ENCODE peak calls at places on chromosomes 3 and 15, in five cellular contexts. One of them, this sample, is unnamed.

GRCh38 chr15:70234256-70234965 is 136.7 kb upstream of the TLE3 start:
- DNase-seq in mammary epithelial cell: no peak
- DNase-seq in aorta: no peak
- DNase-seq in heart left ventricle: no peak
- DNase-seq in CD8-positive, alpha-beta memory T cell: no peak
- DNase-seq in this sample: no peak

GRCh38 chr3:18425641-18426403 is 683 bp upstream of the SATB1 start:
- DNase-seq in CD8-positive, alpha-beta memory T cell: peak; percentile 70
- DNase-seq in mammary epithelial cell: no peak
- DNase-seq in aorta: peak; percentile 48
- DNase-seq in heart left ventricle: peak; percentile 60
- DNase-seq in this sample: peak; percentile 39

GRCh38 chr3:43296565-43296964 is 10.2 kb downstream of the SNRK start:
- DNase-seq in aorta: peak; percentile 52
- DNase-seq in heart left ventricle: peak; percentile 41
- DNase-seq in CD8-positive, alpha-beta memory T cell: peak; percentile 46
- DNase-seq in mammary epithelial cell: peak; percentile 39
- DNase-seq in this sample: no peak

GRCh38 chr3:136068708-136069107 is 103.2 kb downstream of the PPP2R3A start:
- DNase-seq in aorta: no peak
- DNase-seq in CD8-positive, alpha-beta memory T cell: no peak
- DNase-seq in heart left ventricle: no peak
- DNase-seq in mammary epithelial cell: no peak
- DNase-seq in this sample: no peak

GRCh38 chr3:189710620-189711388 is 79.6 kb downstream of the TP63 start:
- DNase-seq in aorta: peak; percentile 56
- DNase-seq in heart left ventricle: peak; percentile 58
- DNase-seq in CD8-positive, alpha-beta memory T cell: no peak
- DNase-seq in mammary epithelial cell: peak; percentile 96
- DNase-seq in this sample: peak; percentile 68

GRCh38 chr3:66639794-66640356 is 139.1 kb upstream of the LRIG1 start:
- DNase-seq in heart left ventricle: no peak
- DNase-seq in aorta: no peak
- DNase-seq in CD8-positive, alpha-beta memory T cell: no peak
- DNase-seq in mammary epithelial cell: no peak
- DNase-seq in this sample: no peak

GRCh38 chr3:195425849-195426248 is 17.0 kb downstream of the ACAP2 start:
- DNase-seq in mammary epithelial cell: no peak
- DNase-seq in CD8-positive, alpha-beta memory T cell: no peak
- DNase-seq in heart left ventricle: no peak
- DNase-seq in aorta: no peak
- DNase-seq in this sample: no peak

GRCh38 chr15:27902680-27903385 is 196.3 kb downstream of the OCA2 start:
- DNase-seq in heart left ventricle: no peak
- DNase-seq in CD8-positive, alpha-beta memory T cell: no peak
- DNase-seq in aorta: no peak
- DNase-seq in mammary epithelial cell: no peak
- DNase-seq in this sample: no peak

GRCh38 chr3:16807441-16807840 is 77.3 kb upstream of the PLCL2 start:
- DNase-seq in mammary epithelial cell: no peak
- DNase-seq in CD8-positive, alpha-beta memory T cell: no peak
- DNase-seq in heart left ventricle: no peak
- DNase-seq in aorta: no peak
- DNase-seq in this sample: no peak

GRCh38 chr3:17579289-17580031 is 163.0 kb downstream of the TBC1D5 start:
- DNase-seq in CD8-positive, alpha-beta memory T cell: no peak
- DNase-seq in heart left ventricle: no peak
- DNase-seq in aorta: no peak
- DNase-seq in mammary epithelial cell: peak; percentile 44
- DNase-seq in this sample: no peak

GRCh38 chr3:29202368-29202767 is 78.5 kb upstream of the RBMS3 start:
- DNase-seq in CD8-positive, alpha-beta memory T cell: no peak
- DNase-seq in aorta: no peak
- DNase-seq in heart left ventricle: no peak
- DNase-seq in mammary epithelial cell: no peak
- DNase-seq in this sample: no peak

GRCh38 chr3:171297951-171298350 is 162.3 kb downstream of the TNIK start:
- DNase-seq in heart left ventricle: no peak
- DNase-seq in CD8-positive, alpha-beta memory T cell: no peak
- DNase-seq in aorta: no peak
- DNase-seq in mammary epithelial cell: no peak
- DNase-seq in this sample: no peak

GRCh38 chr3:14273886-14274517 is 95.4 kb downstream of the LSM3 start:
- DNase-seq in heart left ventricle: no peak
- DNase-seq in mammary epithelial cell: peak; percentile 49
- DNase-seq in CD8-positive, alpha-beta memory T cell: no peak
- DNase-seq in aorta: no peak
- DNase-seq in this sample: no peak

GRCh38 chr3:126451511-126451910 is 24.2 kb downstream of the ZXDC start:
- DNase-seq in CD8-positive, alpha-beta memory T cell: no peak
- DNase-seq in heart left ventricle: peak; percentile 14
- DNase-seq in aorta: no peak
- DNase-seq in mammary epithelial cell: no peak
- DNase-seq in this sample: no peak

GRCh38 chr3:192366916-192367315 is 360.4 kb downstream of the FGF12 start:
- DNase-seq in heart left ventricle: no peak
- DNase-seq in CD8-positive, alpha-beta memory T cell: no peak
- DNase-seq in aorta: no peak
- DNase-seq in mammary epithelial cell: no peak
- DNase-seq in this sample: no peak

GRCh38 chr15:84611631-84612030 is 10.8 kb downstream of the ZSCAN2 start:
- DNase-seq in heart left ventricle: no peak
- DNase-seq in mammary epithelial cell: no peak
- DNase-seq in aorta: no peak
- DNase-seq in CD8-positive, alpha-beta memory T cell: no peak
- DNase-seq in this sample: no peak

GRCh38 chr3:129240436-129240835 is 9.0 kb upstream of the COPG1 start:
- DNase-seq in mammary epithelial cell: no peak
- DNase-seq in heart left ventricle: no peak
- DNase-seq in CD8-positive, alpha-beta memory T cell: no peak
- DNase-seq in aorta: no peak
- DNase-seq in this sample: peak; percentile 61

GRCh38 chr15:58438956-58439355 is 7.2 kb downstream of the LIPC start:
- DNase-seq in CD8-positive, alpha-beta memory T cell: no peak
- DNase-seq in aorta: no peak
- DNase-seq in heart left ventricle: peak; percentile 47
- DNase-seq in mammary epithelial cell: peak; percentile 35
- DNase-seq in this sample: peak; percentile 18

GRCh38 chr3:185175370-185175987 is 22.6 kb upstream of the C3orf70 start:
- DNase-seq in mammary epithelial cell: no peak
- DNase-seq in aorta: peak; percentile 53
- DNase-seq in CD8-positive, alpha-beta memory T cell: no peak
- DNase-seq in heart left ventricle: peak; percentile 65
- DNase-seq in this sample: no peak

GRCh38 chr15:54518145-54518941 is 540.1 kb downstream of the UNC13C start:
- DNase-seq in heart left ventricle: no peak
- DNase-seq in mammary epithelial cell: no peak
- DNase-seq in CD8-positive, alpha-beta memory T cell: no peak
- DNase-seq in aorta: no peak
- DNase-seq in this sample: no peak

GRCh38 chr3:143235614-143236204 is 116.1 kb downstream of the CHST2 start:
- DNase-seq in CD8-positive, alpha-beta memory T cell: no peak
- DNase-seq in mammary epithelial cell: no peak
- DNase-seq in heart left ventricle: no peak
- DNase-seq in aorta: no peak
- DNase-seq in this sample: no peak

GRCh38 chr3:16124636-16125035 is 49.8 kb upstream of the GALNT15 start:
- DNase-seq in heart left ventricle: no peak
- DNase-seq in CD8-positive, alpha-beta memory T cell: no peak
- DNase-seq in mammary epithelial cell: peak; percentile 94
- DNase-seq in aorta: no peak
- DNase-seq in this sample: no peak

GRCh38 chr3:195551381-195551978 is 8.4 kb upstream of the PPP1R2 start:
- DNase-seq in CD8-positive, alpha-beta memory T cell: no peak
- DNase-seq in aorta: peak; percentile 49
- DNase-seq in mammary epithelial cell: no peak
- DNase-seq in heart left ventricle: peak; percentile 51
- DNase-seq in this sample: no peak

GRCh38 chr3:25661694-25662455 is 2.8 kb downstream of the TOP2B start:
- DNase-seq in CD8-positive, alpha-beta memory T cell: no peak
- DNase-seq in mammary epithelial cell: no peak
- DNase-seq in heart left ventricle: no peak
- DNase-seq in aorta: no peak
- DNase-seq in this sample: no peak
- H3K4me3 ChIP-seq in CD8-positive, alpha-beta memory T cell: peak overlapping the region; percentile 30
- H3K4me3 ChIP-seq in mammary epithelial cell: peak overlapping the region; percentile 9
- H3K4me3 ChIP-seq in heart left ventricle: peak overlapping the region; percentile 77
- H3K4me3 ChIP-seq in aorta: peak overlapping the region; percentile 23
- H3K4me3 ChIP-seq in this sample: peak overlapping the region; percentile 89

GRCh38 chr3:127812151-127812550 is 10.2 kb downstream of the MGLL start:
- DNase-seq in aorta: no peak
- DNase-seq in mammary epithelial cell: no peak
- DNase-seq in heart left ventricle: no peak
- DNase-seq in CD8-positive, alpha-beta memory T cell: no peak
- DNase-seq in this sample: peak; percentile 39
- H3K4me1 ChIP-seq in aorta: no peaks in the 10 kb centered on the region
- H3K4me1 ChIP-seq in mammary epithelial cell: peaks cover 5% of the 10 kb centered on the region
- H3K4me1 ChIP-seq in heart left ventricle: peaks cover 50% of the 10 kb centered on the region
- H3K4me1 ChIP-seq in CD8-positive, alpha-beta memory T cell: no peaks in the 10 kb centered on the region
- H3K4me1 ChIP-seq in this sample: peaks cover 29% of the 10 kb centered on the region

GRCh38 chr3:30635072-30635471 is 28.7 kb downstream of the TGFBR2 start:
- DNase-seq in mammary epithelial cell: no peak
- DNase-seq in CD8-positive, alpha-beta memory T cell: no peak
- DNase-seq in aorta: no peak
- DNase-seq in heart left ventricle: no peak
- DNase-seq in this sample: no peak
- H3K4me3 ChIP-seq in mammary epithelial cell: no peak overlapping the region
- H3K4me3 ChIP-seq in CD8-positive, alpha-beta memory T cell: peak overlapping the region; percentile 2
- H3K4me3 ChIP-seq in aorta: no peak overlapping the region
- H3K4me3 ChIP-seq in heart left ventricle: no peak overlapping the region
- H3K4me3 ChIP-seq in this sample: no peak overlapping the region

DNA sequence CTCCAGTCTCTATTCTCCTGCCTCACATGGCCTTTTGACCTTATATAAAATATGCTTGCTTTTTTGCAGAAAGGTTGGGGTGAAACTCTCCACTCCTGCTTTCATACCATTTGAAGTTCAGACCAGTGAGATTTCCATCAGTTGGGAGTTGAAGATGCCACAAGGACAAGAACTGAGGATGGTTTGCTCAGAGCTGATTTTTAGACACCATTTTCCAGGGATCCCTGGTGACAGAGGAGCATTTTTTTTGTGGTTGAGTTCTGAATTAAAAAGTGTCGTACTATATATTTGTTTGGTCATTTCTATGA is 8.8 kb upstream of the TM4SF1 start:
- DNase-seq in aorta: no peak
- DNase-seq in CD8-positive, alpha-beta memory T cell: no peak
- DNase-seq in heart left ventricle: no peak
- DNase-seq in mammary epithelial cell: no peak
- DNase-seq in this sample: no peak
- H3K4me1 ChIP-seq in aorta: no peaks in the 10 kb centered on the region
- H3K4me1 ChIP-seq in CD8-positive, alpha-beta memory T cell: no peaks in the 10 kb centered on the region
- H3K4me1 ChIP-seq in heart left ventricle: peaks cover 20% of the 10 kb centered on the region
- H3K4me1 ChIP-seq in mammary epithelial cell: peaks cover 50% of the 10 kb centered on the region
- H3K4me1 ChIP-seq in this sample: peaks cover 85% of the 10 kb centered on the region

GRCh38 chr3:112000971-112001370 is 2.2 kb downstream of the TAGLN3 start:
- DNase-seq in mammary epithelial cell: no peak
- DNase-seq in heart left ventricle: no peak
- DNase-seq in CD8-positive, alpha-beta memory T cell: no peak
- DNase-seq in aorta: no peak
- DNase-seq in this sample: no peak
- H3K4me3 ChIP-seq in mammary epithelial cell: no peak overlapping the region
- H3K4me3 ChIP-seq in heart left ventricle: no peak overlapping the region
- H3K4me3 ChIP-seq in CD8-positive, alpha-beta memory T cell: no peak overlapping the region
- H3K4me3 ChIP-seq in aorta: no peak overlapping the region
- H3K4me3 ChIP-seq in this sample: no peak overlapping the region

GRCh38 chr3:196645091-196645490 is 5.6 kb downstream of the NRROS start:
- DNase-seq in mammary epithelial cell: no peak
- DNase-seq in CD8-positive, alpha-beta memory T cell: no peak
- DNase-seq in heart left ventricle: no peak
- DNase-seq in aorta: no peak
- DNase-seq in this sample: no peak

GRCh38 chr3:196643761-196644160 is 4.3 kb downstream of the NRROS start:
- DNase-seq in mammary epithelial cell: no peak
- DNase-seq in aorta: no peak
- DNase-seq in heart left ventricle: no peak
- DNase-seq in CD8-positive, alpha-beta memory T cell: no peak
- DNase-seq in this sample: no peak

GRCh38 chr3:196640501-196640968 is 1.0 kb downstream of the NRROS start:
- DNase-seq in CD8-positive, alpha-beta memory T cell: no peak
- DNase-seq in heart left ventricle: no peak
- DNase-seq in aorta: peak; percentile 53
- DNase-seq in mammary epithelial cell: no peak
- DNase-seq in this sample: no peak

GRCh38 chr3:196641278-196642058 is 2.0 kb downstream of the NRROS start:
- DNase-seq in CD8-positive, alpha-beta memory T cell: no peak
- DNase-seq in aorta: no peak
- DNase-seq in heart left ventricle: no peak
- DNase-seq in mammary epithelial cell: no peak
- DNase-seq in this sample: no peak

DNA sequence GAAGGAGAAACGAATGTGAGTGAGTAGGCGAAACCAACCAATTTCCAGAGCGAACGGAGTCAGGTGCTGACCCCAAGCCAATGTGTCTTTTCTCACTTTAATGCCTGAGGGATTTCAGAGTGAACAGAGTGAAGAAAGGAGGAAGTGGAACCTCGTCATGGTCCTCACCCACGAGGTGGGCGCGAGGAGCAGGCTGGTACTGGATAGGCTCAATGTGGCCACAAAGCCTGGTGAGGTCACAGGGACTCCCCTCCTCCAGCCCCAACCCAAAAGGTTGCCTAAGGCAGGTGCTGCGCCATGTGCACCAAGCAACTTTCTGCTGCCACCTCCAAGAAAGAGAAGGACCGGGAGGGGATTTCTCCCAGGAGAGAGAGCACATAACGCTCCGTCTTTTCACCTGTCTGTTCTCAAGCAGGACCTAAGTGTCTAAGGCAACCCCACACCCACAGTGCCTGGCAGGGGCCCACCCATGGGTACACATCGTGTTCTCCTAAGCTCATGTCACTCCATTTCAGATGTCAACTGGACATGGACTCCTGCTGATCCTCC is 3.8 kb downstream of the NRROS start:
- DNase-seq in heart left ventricle: no peak
- DNase-seq in mammary epithelial cell: no peak
- DNase-seq in aorta: peak; percentile 85
- DNase-seq in CD8-positive, alpha-beta memory T cell: peak; percentile 28
- DNase-seq in this sample: no peak
- H3K4me1 ChIP-seq in heart left ventricle: peaks cover 11% of the 10 kb centered on the region
- H3K4me1 ChIP-seq in mammary epithelial cell: peaks cover 5% of the 10 kb centered on the region
- H3K4me1 ChIP-seq in aorta: no peaks in the 10 kb centered on the region
- H3K4me1 ChIP-seq in CD8-positive, alpha-beta memory T cell: peaks cover 64% of the 10 kb centered on the region
- H3K4me1 ChIP-seq in this sample: peaks cover 7% of the 10 kb centered on the region

GRCh38 chr3:188051801-188052228 is 102.1 kb upstream of the LPP start:
- DNase-seq in heart left ventricle: peak; percentile 54
- DNase-seq in aorta: peak; percentile 75
- DNase-seq in mammary epithelial cell: no peak
- DNase-seq in CD8-positive, alpha-beta memory T cell: no peak
- DNase-seq in this sample: no peak
- H3K4me3 ChIP-seq in heart left ventricle: no peak overlapping the region
- H3K4me3 ChIP-seq in aorta: no peak overlapping the region
- H3K4me3 ChIP-seq in mammary epithelial cell: no peak overlapping the region
- H3K4me3 ChIP-seq in CD8-positive, alpha-beta memory T cell: no peak overlapping the region
- H3K4me3 ChIP-seq in this sample: no peak overlapping the region

This sample was measured in PC-9.